ENCODE peak calls at places on chromosomes 13 and 19, in four cellular contexts. T is pancreas, N is Peyer's patch, X is neural progenitor cell. A is an unnamed sample. For H3K36me3, the result is how much of the 10 kb centered on the place peaks cover.

GRCh38 chr13:97108535-97108910 is 113.6 kb upstream of the MBNL2 start:
- DNase-seq in T (no peak), N (no peak), X (no peak), A (no peak)

GRCh38 chr13:24212254-24212653 is 51.7 kb downstream of the SPATA13 start:
- DNase-seq in T (no peak), N (no peak), X (no peak), A (no peak)

GRCh38 chr19:17762505-17763229 is 11.4 kb downstream of the FCHO1 start:
- DNase-seq in T (no peak), N (no peak), X (peak), A (no peak)

GRCh38 chr13:36475468-36475867 is 43.2 kb downstream of the CCNA1 start:
- DNase-seq in T (no peak), N (no peak), X (peak), A (no peak)

GRCh38 chr13:103403148-103403740 is 337.0 kb upstream of the SLC10A2 start:
- DNase-seq in T (no peak), N (no peak), X (no peak), A (no peak)

GRCh38 chr19:5263615-5264014 is 77.0 kb downstream of the PTPRS start:
- DNase-seq in T (peak), N (no peak), X (no peak), A (no peak)

GRCh38 chr19:42086188-42086736 is 10.3 kb downstream of the ZNF574 start:
- DNase-seq in T (no peak), N (no peak), X (no peak), A (no peak)

GRCh38 chr19:43747557-43748204 is 7.1 kb downstream of the SMG9 start:
- DNase-seq in T (no peak), N (no peak), X (no peak), A (no peak)

GRCh38 chr19:37964109-37964508 is 57.1 kb downstream of the SIPA1L3 start:
- DNase-seq in T (no peak), N (no peak), X (no peak), A (no peak)

GRCh38 chr13:66329988-66330429 is 900.1 kb downstream of the PCDH9 start:
- DNase-seq in T (no peak), N (no peak), X (no peak), A (no peak)

GRCh38 chr13:29162638-29163037 is 342.5 kb downstream of the MTUS2 start:
- DNase-seq in T (no peak), N (no peak), X (no peak), A (no peak)

DNA sequence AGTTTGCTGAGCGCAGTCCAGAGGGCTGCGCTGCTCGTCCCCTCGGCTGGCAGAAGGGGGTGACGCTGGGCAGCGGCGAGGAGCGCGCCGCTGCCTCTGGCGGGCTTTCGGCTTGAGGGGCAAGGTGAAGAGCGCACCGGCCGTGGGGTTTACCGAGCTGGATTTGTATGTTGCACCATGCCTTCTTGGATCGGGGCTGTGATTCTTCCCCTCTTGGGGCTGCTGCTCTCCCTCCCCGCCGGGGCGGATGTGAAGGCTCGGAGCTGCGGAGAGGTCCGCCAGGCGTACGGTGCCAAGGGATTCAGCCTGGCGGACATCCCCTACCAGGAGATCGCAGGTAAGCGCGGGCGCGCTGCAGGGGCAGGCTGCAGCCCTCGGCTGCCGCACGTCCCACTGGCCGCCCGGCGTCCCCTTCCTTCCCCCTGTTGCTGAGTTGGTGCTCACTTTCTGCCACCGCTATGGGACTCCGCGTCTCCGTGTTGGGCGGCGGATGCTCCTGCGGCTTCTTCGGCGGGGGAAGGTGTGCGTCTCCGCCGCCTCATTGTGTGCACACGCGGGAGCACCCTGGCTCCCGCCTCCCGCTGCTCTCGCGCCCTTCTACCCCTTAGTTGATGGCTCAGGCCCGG is 786 bp downstream of the GPC6 start:
- DNase-seq in T (peak), N (no peak), X (peak), A (no peak)
- H3K27ac ChIP-seq in T (peak), N (peak), X (peak), A (no peak)

GRCh38 chr13:52650731-52651130 is 1.9 kb upstream of the SUGT1 start:
- DNase-seq in T (no peak), N (no peak), X (peak), A (no peak)

GRCh38 chr13:52652170-52652979 is at the start of gene SUGT1:
- DNase-seq in T (peak), N (peak), X (peak), A (peak)

GRCh38 chr13:52646967-52647366 is 4.7 kb downstream of the HNRNPA1L2 start:
- DNase-seq in T (no peak), N (no peak), X (no peak), A (no peak)

GRCh38 chr13:52651880-52652169 is 811 bp upstream of the SUGT1 start:
- DNase-seq in T (no peak), N (no peak), X (no peak), A (no peak)

DNA sequence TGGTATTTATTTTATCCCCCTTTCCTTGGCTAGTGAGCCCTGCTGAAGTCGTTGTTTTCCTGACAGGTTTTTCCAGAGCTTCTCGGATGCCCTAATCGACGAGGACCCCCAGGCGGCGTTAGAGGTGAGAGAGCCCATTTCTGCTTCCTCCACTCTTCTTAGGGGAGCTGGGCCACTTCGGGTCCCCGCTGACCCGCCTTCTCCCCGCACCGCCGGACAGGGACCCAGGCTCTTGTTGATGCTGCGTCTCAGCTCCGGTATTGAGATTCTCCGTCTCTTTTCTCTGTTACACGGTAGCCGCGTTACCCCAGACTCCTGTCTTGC is 306 bp downstream of the SUGT1 start:
- DNase-seq in T (peak), N (no peak), X (no peak), A (no peak)
- TF ChIP-seq CTCF in T (no peak), N (no peak), X (peak), A (no peak)

DNA sequence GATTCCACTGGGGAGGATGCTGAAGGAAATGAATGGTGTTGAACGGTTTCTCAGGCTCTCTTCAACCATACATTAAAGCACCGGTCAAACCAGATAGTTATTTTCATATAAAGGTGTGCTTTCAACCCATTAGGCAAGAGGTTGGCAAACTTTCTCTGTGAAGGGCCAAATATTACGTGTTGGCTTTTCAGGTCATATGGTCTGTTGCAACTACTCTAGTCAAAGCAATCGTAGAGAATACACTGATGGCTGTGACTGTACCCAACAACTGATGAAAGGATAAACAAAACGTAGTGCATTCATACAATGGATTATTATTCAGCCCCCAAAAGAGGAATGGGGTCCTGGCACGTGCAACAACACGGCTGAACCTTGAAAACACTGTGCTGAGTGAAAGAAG is 5.8 kb downstream of the ZSCAN5A start:
- DNase-seq in T (no peak), N (no peak), X (no peak), A (no peak)
- H3K36me3 ChIP-seq in T (under half), N (under half), X (under half), A (under half)

GRCh38 chr13:108266316-108266936 is 3.1 kb upstream of the TNFSF13B start:
- DNase-seq in T (no peak), N (no peak), X (no peak), A (no peak)

GRCh38 chr13:108270442-108270841 is 924 bp downstream of the TNFSF13B start:
- DNase-seq in T (no peak), N (no peak), X (no peak), A (no peak)

GRCh38 chr13:108267338-108267737 is 2.2 kb upstream of the TNFSF13B start:
- DNase-seq in T (no peak), N (no peak), X (no peak), A (no peak)

GRCh38 chr13:108269601-108270328 is at the start of gene TNFSF13B:
- DNase-seq in T (peak), N (peak), X (peak), A (no peak)

GRCh38 chr13:108268713-108269112 is 805 bp upstream of the TNFSF13B start:
- DNase-seq in T (no peak), N (no peak), X (no peak), A (no peak)
- H3K27ac ChIP-seq in T (peak), N (no peak), X (no peak), A (no peak)

GRCh38 chr19:15296841-15297415 is 35.4 kb downstream of the BRD4 start:
- DNase-seq in T (no peak), N (no peak), X (no peak), A (no peak)
- TF ChIP-seq CTCF in T (no peak), N (no peak), X (no peak), A (no peak)